ENCODE peak calls at places on chromosomes 16 and 17, in four cellular contexts. S is amygdala; R is cardiac muscle cell; B is naive thymus-derived CD4-positive, alpha-beta T cell. C is an unnamed sample.

GRCh38 chr16:68951991-68952877 is 108.9 kb downstream of the TANGO6 start:
- DNase-seq in S (no peak), R (no peak), B (no peak), C (no peak)

GRCh38 chr17:35486920-35487727 is 38.6 kb upstream of the SLFN13 start:
- DNase-seq in S (no peak), R (peak), B (peak), C (peak)

GRCh38 chr16:30615358-30616076 is 5.3 kb upstream of the ZNF689 start:
- DNase-seq in S (no peak), R (peak), B (peak), C (peak)

GRCh38 chr17:48054238-48055185 is 6.4 kb downstream of the NFE2L1 start:
- DNase-seq in S (peak), R (peak), B (no peak), C (no peak)

GRCh38 chr17:19407601-19408380 is 3.2 kb upstream of the RNF112 start:
- DNase-seq in S (no peak), R (no peak), B (no peak), C (no peak)

GRCh38 chr17:77076046-77076882 is 64.5 kb upstream of the SEC14L1 start:
- DNase-seq in S (no peak), R (no peak), B (no peak), C (no peak)

GRCh38 chr17:81002409-81003361 is 11.0 kb downstream of the CHMP6 start:
- DNase-seq in S (no peak), R (peak), B (no peak), C (peak)

GRCh38 chr16:88554711-88555264 is 15.4 kb upstream of the ZC3H18 start:
- DNase-seq in S (no peak), R (no peak), B (no peak), C (no peak)

GRCh38 chr17:40004712-40005111 is 10.5 kb upstream of the CSF3 start:
- DNase-seq in S (no peak), R (no peak), B (no peak), C (no peak)

GRCh38 chr17:57989011-57989345 is 924 bp upstream of the VEZF1 start:
- DNase-seq in S (no peak), R (no peak), B (no peak), C (no peak)

GRCh38 chr17:78140169-78141051 is 5.8 kb upstream of the C17orf99 start:
- DNase-seq in S (peak), R (peak), B (peak), C (peak)

GRCh38 chr17:35315283-35315682 is 58.1 kb downstream of the SLFN11 start:
- DNase-seq in S (no peak), R (peak), B (no peak), C (no peak)

GRCh38 chr16:1916654-1916990 is 1.6 kb downstream of the HS3ST6 start:
- DNase-seq in S (no peak), R (no peak), B (no peak), C (no peak)

GRCh38 chr16:22813946-22814325 is at the start of gene HS3ST2:
- DNase-seq in S (no peak), R (peak), B (no peak), C (peak)

GRCh38 chr16:78706637-78707036 is 607.2 kb downstream of the WWOX start:
- DNase-seq in S (no peak), R (no peak), B (no peak), C (no peak)

GRCh38 chr16:1278456-1278855 is 22.6 kb downstream of the TPSD1 start:
- DNase-seq in S (no peak), R (no peak), B (no peak), C (no peak)

GRCh38 chr17:31842416-31843381 is 16.3 kb downstream of the COPRS start:
- DNase-seq in S (peak), R (peak), B (peak), C (peak)

GRCh38 chr16:73113326-73113720 is 65.4 kb upstream of the ZFHX3 start:
- DNase-seq in S (no peak), R (peak), B (no peak), C (no peak)

GRCh38 chr17:27810211-27810901 is 10.0 kb upstream of the NOS2 start:
- DNase-seq in S (no peak), R (no peak), B (no peak), C (peak)

GRCh38 chr16:798666-799065 is 1.9 kb downstream of the GNG13 start:
- DNase-seq in S (no peak), R (no peak), B (no peak), C (no peak)

GRCh38 chr16:7615565-7615964 is 282.9 kb downstream of the RBFOX1 start:
- DNase-seq in S (no peak), R (no peak), B (no peak), C (no peak)

GRCh38 chr16:14523632-14524031 is 106.4 kb downstream of the PARN start:
- DNase-seq in S (no peak), R (no peak), B (no peak), C (no peak)

GRCh38 chr16:35311475-35311874 is 1852.1 kb downstream of the TP53TG3F start:
- DNase-seq in S (no peak), R (no peak), B (no peak), C (no peak)